ENCODE peak calls at places on chromosomes 1 and 21, in seven cellular contexts. G is HCT116, F is IMR-90, E is adipocyte, C is mesendoderm, I is ovary, Q is NT2/D1. Z is an unnamed sample. For H3K4me1, the result is how much of the 10 kb centered on the place peaks cover.

GRCh38 chr1:25003457-25004190 is 73.5 kb upstream of the RUNX3 start:
- DNase-seq in G (no peak), C (no peak), F (peak), Q (no peak), I (no peak), E (no peak), Z (no peak)

GRCh38 chr1:18938707-18939070 is 17.8 kb downstream of the IFFO2 start:
- DNase-seq in C (peak), G (no peak), Q (no peak), F (no peak), E (no peak), I (no peak), Z (no peak)

GRCh38 chr1:167467126-167467725 is 51.1 kb downstream of the CD247 start:
- DNase-seq in E (no peak), G (no peak), Q (peak), C (peak), I (no peak), F (peak), Z (peak)

GRCh38 chr1:11707621-11708276 is 16.2 kb downstream of the DRAXIN start:
- DNase-seq in G (no peak), Q (no peak), E (no peak), F (no peak), I (no peak), C (peak), Z (peak)

GRCh38 chr1:6030547-6031261 is 15.0 kb upstream of the KCNAB2 start:
- DNase-seq in I (no peak), G (no peak), C (no peak), E (no peak), Q (no peak), F (no peak), Z (no peak)

GRCh38 chr1:174258148-174258550 is 98.8 kb downstream of the RABGAP1L start:
- DNase-seq in F (peak), I (peak), G (peak), Q (peak), E (peak), C (peak), Z (peak)

GRCh38 chr1:205247130-205247921 is 19.6 kb downstream of the TMCC2 start:
- DNase-seq in G (no peak), I (peak), C (peak), F (peak), Q (no peak), E (no peak), Z (no peak)

GRCh38 chr1:204791453-204792366 is 79.0 kb upstream of the NFASC start:
- DNase-seq in Q (peak), C (peak), I (peak), F (peak), G (peak), E (peak), Z (peak)

GRCh38 chr1:26922201-26922729 is 722 bp downstream of the NUDC start:
- DNase-seq in Q (no peak), I (no peak), E (no peak), G (no peak), C (peak), F (peak), Z (no peak)

GRCh38 chr1:50419907-50420248 is 3.4 kb downstream of the DMRTA2 start:
- DNase-seq in F (no peak), Q (no peak), G (no peak), I (no peak), E (no peak), C (peak), Z (no peak)

GRCh38 chr1:93021539-93022134 is 57.4 kb upstream of the MTF2 start:
- DNase-seq in I (no peak), G (peak), C (peak), E (peak), F (peak), Q (no peak), Z (peak)

GRCh38 chr21:23801292-23801691 is 1806.0 kb downstream of the MRPL39 start:
- DNase-seq in C (no peak), F (no peak), G (no peak), Q (no peak), I (no peak), E (no peak), Z (no peak)

GRCh38 chr1:24828887-24829192 is 83.6 kb downstream of the CLIC4 start:
- DNase-seq in G (no peak), Q (no peak), E (no peak), C (no peak), F (no peak), I (no peak), Z (no peak)

GRCh38 chr1:7648761-7649384 is 122.2 kb upstream of the VAMP3 start:
- DNase-seq in E (no peak), C (no peak), G (no peak), Q (no peak), I (peak), F (peak), Z (no peak)

GRCh38 chr1:47881505-47882442 is 115.4 kb downstream of the TRABD2B start:
- DNase-seq in C (no peak), E (peak), Q (no peak), I (no peak), G (no peak), F (peak), Z (no peak)

GRCh38 chr1:185694081-185694480 is 40.1 kb upstream of the HMCN1 start:
- DNase-seq in I (no peak), E (no peak), G (no peak), F (no peak), Q (no peak), C (no peak), Z (no peak)

GRCh38 chr1:151944110-151944858 is 35.0 kb upstream of the THEM4 start:
- DNase-seq in G (no peak), F (no peak), C (no peak), I (no peak), E (no peak), Q (no peak), Z (no peak)

GRCh38 chr1:226949401-226949800 is 9.3 kb downstream of the COQ8A start:
- DNase-seq in F (no peak), I (no peak), Q (no peak), G (no peak), E (no peak), C (no peak), Z (no peak)

GRCh38 chr1:65946960-65947359 is 154.3 kb downstream of the PDE4B start:
- DNase-seq in Q (no peak), G (no peak), C (no peak), F (peak), I (no peak), E (peak), Z (no peak)

GRCh38 chr1:112790920-112791722 is 76.0 kb upstream of the PPM1J start:
- DNase-seq in I (no peak), Q (no peak), E (no peak), F (no peak), G (no peak), C (peak), Z (no peak)

GRCh38 chr1:108050911-108051624 is 86.1 kb upstream of the VAV3 start:
- DNase-seq in F (no peak), C (peak), G (no peak), E (no peak), Q (no peak), I (no peak), Z (no peak)

GRCh38 chr1:227762231-227762911 is 27.1 kb downstream of the SNAP47 start:
- DNase-seq in G (peak), E (peak), F (peak), I (peak), C (peak), Q (peak), Z (peak)

GRCh38 chr1:47477595-47478080 is 39.8 kb downstream of the FOXD2 start:
- DNase-seq in C (no peak), I (no peak), Q (no peak), F (no peak), G (no peak), E (no peak), Z (no peak)

GRCh38 chr21:27776925-27777553 is 810.2 kb upstream of the ADAMTS5 start:
- DNase-seq in Q (no peak), I (no peak), C (no peak), G (no peak), E (no peak), F (no peak), Z (no peak)

GRCh38 chr1:59025201-59025600 is 241.4 kb upstream of the JUN start:
- DNase-seq in E (no peak), F (peak), Q (no peak), I (no peak), G (no peak), C (no peak), Z (no peak)

GRCh38 chr1:96931136-96931535 is 209.6 kb downstream of the PTBP2 start:
- DNase-seq in C (no peak), F (peak), E (no peak), I (no peak), Q (no peak), G (no peak), Z (no peak)

GRCh38 chr1:25799758-25800537 is at the start of gene SELENON:
- DNase-seq in I (peak), F (peak), C (peak), G (no peak), Q (peak), E (peak), Z (peak)

GRCh38 chr1:3134378-3135072 is 65.5 kb downstream of the PRDM16 start:
- DNase-seq in C (no peak), Q (no peak), E (no peak), I (no peak), G (no peak), F (no peak), Z (no peak)
- H3K4me1 ChIP-seq in C (under half), Q (under half), E (under half), I (under half), G (under half), F (under half), Z (under half)

DNA sequence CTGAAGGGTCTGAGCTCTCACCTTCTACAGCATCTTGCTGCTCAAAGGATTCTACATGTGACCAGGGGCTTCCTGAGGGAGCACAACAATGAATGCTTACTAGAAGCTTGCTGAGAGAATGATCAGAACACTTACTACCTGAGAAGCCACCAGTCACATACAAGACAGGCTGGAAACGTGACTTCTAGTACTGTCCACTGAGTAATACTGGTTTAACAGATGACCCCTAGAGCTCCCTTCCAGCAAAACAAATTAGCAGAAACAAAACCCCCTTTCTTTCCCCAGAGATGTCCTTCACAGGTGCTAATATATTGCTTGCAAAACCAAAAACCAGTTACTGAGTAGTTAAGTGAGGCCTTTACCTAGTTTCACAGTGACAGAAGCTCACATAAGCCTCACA is 2.1 kb downstream of the TAF5L start:
- DNase-seq in C (no peak), G (no peak), F (no peak), I (no peak), E (no peak), Q (no peak), Z (no peak)
- H3K4me3 ChIP-seq in C (no peak), G (no peak), F (no peak), I (no peak), E (peak), Q (no peak), Z (peak)

DNA sequence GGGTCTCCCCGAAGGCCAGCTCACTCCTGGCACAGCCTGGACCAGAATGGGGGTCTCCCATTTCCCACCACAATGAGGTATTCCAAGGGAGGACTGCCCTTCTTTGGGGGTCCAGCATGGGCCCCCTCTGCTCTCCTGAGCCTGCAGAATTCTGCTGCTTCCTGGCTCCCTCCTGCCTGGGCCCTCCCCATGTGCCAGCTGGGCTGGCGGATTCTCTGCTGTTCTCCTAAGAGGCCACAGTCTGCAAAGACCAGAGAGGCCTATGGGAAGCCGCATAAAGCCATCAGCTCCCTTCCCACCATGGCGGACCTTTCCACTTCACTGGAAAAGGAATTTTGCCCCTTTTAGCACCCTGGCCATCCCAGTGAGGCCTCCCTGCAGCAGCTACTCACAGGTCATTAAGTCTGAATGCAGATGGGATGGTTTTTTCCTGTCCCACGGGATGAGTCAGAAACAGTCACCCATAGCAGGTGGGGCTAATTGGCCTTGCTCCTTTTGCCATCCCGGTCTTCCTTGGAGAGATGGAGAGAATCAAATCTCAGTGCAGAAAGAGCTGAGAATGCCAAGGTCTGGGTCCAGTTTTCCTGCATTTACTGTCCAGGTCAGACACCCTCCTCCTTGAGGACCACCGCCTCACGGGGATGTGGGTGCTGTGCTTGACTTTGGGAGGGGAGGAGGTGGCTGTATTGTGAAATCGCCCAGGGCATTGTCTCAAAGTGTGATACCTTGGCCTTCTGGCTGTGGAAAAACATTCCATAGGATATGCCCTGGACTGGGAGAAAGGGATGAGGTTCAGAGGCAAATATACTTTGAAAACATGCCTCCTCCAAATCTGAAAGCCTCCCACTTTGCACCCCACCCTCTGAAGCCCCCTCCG is 23.2 kb downstream of the MYBPH start:
- DNase-seq in G (no peak), C (peak), Q (no peak), I (no peak), E (peak), F (peak), Z (no peak)
- H3K4me1 ChIP-seq in G (under half), C (half or more), Q (half or more), I (under half), E (under half), F (under half), Z (under half)

GRCh38 chr21:45097827-45098387 is 23.5 kb downstream of the ADARB1 start:
- DNase-seq in E (no peak), G (no peak), Q (no peak), F (no peak), C (no peak), I (no peak), Z (no peak)
- H3K4me3 ChIP-seq in E (no peak), G (no peak), Q (no peak), F (no peak), C (no peak), I (no peak), Z (no peak)